ENCODE peak calls at places on chromosomes 7 and 10, in five cellular contexts. O is HEK293T; G is neural crest cell; V is stimulated activated CD4-positive, alpha-beta T cell treated with anti-CD3 and anti-CD28 coated beads, TNF-alpha, amount 100 ng/mL, for 4 hours; K is BE2C. W is an unnamed sample.

GRCh38 chr10:76034236-76035009 is 603.0 kb downstream of the LRMDA start:
- DNase-seq in G (no peak), O (no peak), V (no peak), K (peak; percentile 55), W (no peak)

GRCh38 chr10:70324341-70324861 is 40.6 kb upstream of the NPFFR1 start:
- DNase-seq in V (no peak), G (no peak), O (no peak), K (no peak), W (no peak)

GRCh38 chr10:60387531-60387930 is 2.1 kb downstream of the ANK3 start:
- DNase-seq in K (no peak), V (no peak), O (no peak), G (no peak), W (no peak)

GRCh38 chr10:1607466-1607865 is 129.9 kb downstream of the ADARB2 start:
- DNase-seq in K (no peak), V (no peak), G (no peak), O (no peak), W (no peak)

GRCh38 chr10:103612462-103613365 is 119.2 kb downstream of the NEURL1 start:
- DNase-seq in V (no peak), G (no peak), K (no peak), O (no peak), W (no peak)

GRCh38 chr7:140053812-140054539 is 8.8 kb downstream of the PARP12 start:
- DNase-seq in V (no peak), O (no peak), G (no peak), K (no peak), W (no peak)

GRCh38 chr10:79380125-79380917 is 33.1 kb downstream of the PPIF start:
- DNase-seq in O (no peak), G (no peak), K (no peak), V (no peak), W (no peak)

GRCh38 chr7:80637911-80638765 is at the start of gene CD36:
- DNase-seq in G (no peak), K (no peak), V (no peak), O (no peak), W (no peak)

GRCh38 chr10:111840546-111840945 is 343.0 kb downstream of the GPAM start:
- DNase-seq in V (no peak), K (no peak), O (no peak), G (no peak), W (no peak)

GRCh38 chr7:94972296-94972695 is 64.9 kb downstream of the PPP1R9A start:
- DNase-seq in G (no peak), V (no peak), K (no peak), O (no peak), W (no peak)

GRCh38 chr7:159012353-159013069 is 132.2 kb downstream of the VIPR2 start:
- DNase-seq in O (no peak), G (no peak), V (no peak), K (no peak), W (no peak)

GRCh38 chr10:133179651-133180050 is 19.6 kb downstream of the KNDC1 start:
- DNase-seq in G (no peak), K (peak; percentile 5), V (no peak), O (no peak), W (peak; percentile 54)

GRCh38 chr10:103417601-103418000 is 21.2 kb downstream of the PDCD11 start:
- DNase-seq in V (no peak), G (no peak), K (no peak), O (no peak), W (no peak)

GRCh38 chr10:75230600-75231038 is 5.1 kb downstream of the COMTD1 start:
- DNase-seq in G (peak; percentile 88), V (peak; percentile 81), O (peak; percentile 79), K (peak; percentile 88), W (peak; percentile 98)

GRCh38 chr10:88944813-88945212 is 7.8 kb downstream of the ACTA2 start:
- DNase-seq in O (no peak), V (no peak), K (no peak), G (no peak), W (no peak)

GRCh38 chr10:25933653-25934608 is at the start of gene MYO3A:
- DNase-seq in K (no peak), V (no peak), G (peak; percentile 35), O (peak; percentile 34), W (peak; percentile 71)

GRCh38 chr10:107244122-107244521 is 79.6 kb upstream of the SORCS1 start:
- DNase-seq in O (no peak), G (no peak), V (no peak), K (no peak), W (no peak)

GRCh38 chr10:71481746-71482410 is 85.2 kb downstream of the CDH23 start:
- DNase-seq in G (no peak), V (no peak), K (no peak), O (no peak), W (peak; percentile 64)

GRCh38 chr10:43292745-43293676 is 26.1 kb upstream of the RASGEF1A start:
- DNase-seq in V (no peak), G (peak; percentile 36), K (peak; percentile 57), O (peak; percentile 68), W (no peak)

GRCh38 chr10:94133239-94133638 is 139.5 kb downstream of the PLCE1 start:
- DNase-seq in O (no peak), G (no peak), V (no peak), K (no peak), W (no peak)

GRCh38 chr10:44947356-44948152 is 12.0 kb upstream of the RASSF4 start:
- DNase-seq in G (no peak), V (no peak), O (no peak), K (no peak), W (peak; percentile 58)

GRCh38 chr10:117399341-117400196 is 24.3 kb upstream of the PDZD8 start:
- DNase-seq in V (no peak), O (no peak), G (no peak), K (no peak), W (no peak)

GRCh38 chr7:112173214-112173905 is 32.8 kb downstream of the DOCK4 start:
- DNase-seq in O (no peak), G (no peak), K (peak; percentile 45), V (no peak), W (no peak)

GRCh38 chr7:152435384-152436278 is at the start of gene KMT2C:
- DNase-seq in V (peak; percentile 31), K (peak; percentile 67), O (peak; percentile 66), G (peak; percentile 40), W (peak; percentile 92)

GRCh38 chr7:84450802-84451201 is 256.2 kb upstream of the SEMA3A start:
- DNase-seq in V (no peak), G (no peak), K (no peak), O (no peak), W (no peak)